ENCODE peak calls at places on chromosomes 11 and 22, in ten cellular contexts. One of them, this sample, is unnamed.

GRCh38 chr11:72671144-72672099 is 2.8 kb downstream of the PDE2A start:
- DNase-seq in GM23338: no peak
- DNase-seq in sigmoid colon: no peak
- DNase-seq in prostate gland: no peak
- DNase-seq in suprapubic skin: no peak
- DNase-seq in HCT116: no peak
- DNase-seq in breast epithelium: no peak
- DNase-seq in stomach: no peak
- DNase-seq in GM12878: no peak
- DNase-seq in HL-60: no peak
- DNase-seq in this sample: no peak

GRCh38 chr11:57964660-57965059 is 59.0 kb upstream of the OR9Q1 start:
- DNase-seq in GM23338: no peak
- DNase-seq in sigmoid colon: no peak
- DNase-seq in prostate gland: no peak
- DNase-seq in suprapubic skin: no peak
- DNase-seq in HCT116: no peak
- DNase-seq in breast epithelium: no peak
- DNase-seq in stomach: no peak
- DNase-seq in GM12878: no peak
- DNase-seq in HL-60: no peak
- DNase-seq in this sample: no peak

GRCh38 chr11:48107188-48107704 is 109.4 kb upstream of the OR4B1 start:
- DNase-seq in GM23338: no peak
- DNase-seq in sigmoid colon: no peak
- DNase-seq in prostate gland: no peak
- DNase-seq in suprapubic skin: no peak
- DNase-seq in HCT116: no peak
- DNase-seq in breast epithelium: no peak
- DNase-seq in stomach: no peak
- DNase-seq in GM12878: peak
- DNase-seq in HL-60: no peak
- DNase-seq in this sample: peak

GRCh38 chr11:35145249-35145648 is 6.3 kb downstream of the CD44 start:
- DNase-seq in GM23338: no peak
- DNase-seq in sigmoid colon: no peak
- DNase-seq in prostate gland: no peak
- DNase-seq in suprapubic skin: no peak
- DNase-seq in HCT116: no peak
- DNase-seq in breast epithelium: no peak
- DNase-seq in stomach: peak
- DNase-seq in GM12878: peak
- DNase-seq in HL-60: peak
- DNase-seq in this sample: no peak

GRCh38 chr22:22692707-22693530 is 48.5 kb downstream of the GGTLC2 start:
- DNase-seq in GM23338: peak
- DNase-seq in sigmoid colon: peak
- DNase-seq in prostate gland: peak
- DNase-seq in suprapubic skin: no peak
- DNase-seq in HCT116: no peak
- DNase-seq in breast epithelium: no peak
- DNase-seq in stomach: peak
- DNase-seq in GM12878: no peak
- DNase-seq in HL-60: peak
- DNase-seq in this sample: no peak

GRCh38 chr11:86035164-86035563 is 33.7 kb downstream of the PICALM start:
- DNase-seq in GM23338: peak
- DNase-seq in sigmoid colon: no peak
- DNase-seq in prostate gland: no peak
- DNase-seq in suprapubic skin: no peak
- DNase-seq in HCT116: no peak
- DNase-seq in breast epithelium: no peak
- DNase-seq in stomach: no peak
- DNase-seq in GM12878: no peak
- DNase-seq in HL-60: no peak
- DNase-seq in this sample: no peak

GRCh38 chr11:69603978-69604524 is 36.9 kb upstream of the CCND1 start:
- DNase-seq in GM23338: no peak
- DNase-seq in sigmoid colon: no peak
- DNase-seq in prostate gland: no peak
- DNase-seq in suprapubic skin: peak
- DNase-seq in HCT116: no peak
- DNase-seq in breast epithelium: no peak
- DNase-seq in stomach: no peak
- DNase-seq in GM12878: no peak
- DNase-seq in HL-60: no peak
- DNase-seq in this sample: no peak

GRCh38 chr11:75289919-75290318 is 49.3 kb downstream of the TPBGL start:
- DNase-seq in GM23338: no peak
- DNase-seq in sigmoid colon: no peak
- DNase-seq in prostate gland: no peak
- DNase-seq in suprapubic skin: no peak
- DNase-seq in HCT116: no peak
- DNase-seq in breast epithelium: no peak
- DNase-seq in stomach: no peak
- DNase-seq in GM12878: no peak
- DNase-seq in HL-60: no peak
- DNase-seq in this sample: no peak

GRCh38 chr11:60890696-60891095 is 15.7 kb downstream of the PRPF19 start:
- DNase-seq in GM23338: no peak
- DNase-seq in sigmoid colon: no peak
- DNase-seq in prostate gland: no peak
- DNase-seq in suprapubic skin: no peak
- DNase-seq in HCT116: no peak
- DNase-seq in breast epithelium: no peak
- DNase-seq in stomach: no peak
- DNase-seq in GM12878: no peak
- DNase-seq in HL-60: no peak
- DNase-seq in this sample: no peak

GRCh38 chr11:16846305-16846704 is 107.9 kb downstream of the C11orf58 start:
- DNase-seq in GM23338: no peak
- DNase-seq in sigmoid colon: no peak
- DNase-seq in prostate gland: no peak
- DNase-seq in suprapubic skin: no peak
- DNase-seq in HCT116: no peak
- DNase-seq in breast epithelium: no peak
- DNase-seq in stomach: no peak
- DNase-seq in GM12878: no peak
- DNase-seq in HL-60: no peak
- DNase-seq in this sample: no peak

GRCh38 chr22:39396156-39396796 is 3.3 kb upstream of the TAB1 start:
- DNase-seq in GM23338: no peak
- DNase-seq in sigmoid colon: no peak
- DNase-seq in prostate gland: no peak
- DNase-seq in suprapubic skin: no peak
- DNase-seq in HCT116: no peak
- DNase-seq in breast epithelium: no peak
- DNase-seq in stomach: no peak
- DNase-seq in GM12878: no peak
- DNase-seq in HL-60: no peak
- DNase-seq in this sample: no peak

GRCh38 chr11:71252782-71253730 is 679 bp upstream of the SHANK2 start:
- DNase-seq in GM23338: peak
- DNase-seq in sigmoid colon: no peak
- DNase-seq in prostate gland: peak
- DNase-seq in suprapubic skin: no peak
- DNase-seq in HCT116: peak
- DNase-seq in breast epithelium: no peak
- DNase-seq in stomach: peak
- DNase-seq in GM12878: no peak
- DNase-seq in HL-60: no peak
- DNase-seq in this sample: no peak

GRCh38 chr11:43833657-43834073 is 47.0 kb upstream of the ALKBH3 start:
- DNase-seq in GM23338: no peak
- DNase-seq in sigmoid colon: no peak
- DNase-seq in prostate gland: no peak
- DNase-seq in suprapubic skin: no peak
- DNase-seq in HCT116: no peak
- DNase-seq in breast epithelium: no peak
- DNase-seq in stomach: peak
- DNase-seq in GM12878: no peak
- DNase-seq in HL-60: no peak
- DNase-seq in this sample: no peak

GRCh38 chr11:35102267-35102666 is 36.7 kb upstream of the CD44 start:
- DNase-seq in GM23338: no peak
- DNase-seq in sigmoid colon: no peak
- DNase-seq in prostate gland: no peak
- DNase-seq in suprapubic skin: no peak
- DNase-seq in HCT116: no peak
- DNase-seq in breast epithelium: no peak
- DNase-seq in stomach: no peak
- DNase-seq in GM12878: no peak
- DNase-seq in HL-60: no peak
- DNase-seq in this sample: no peak

GRCh38 chr22:25407226-25407858 is 157.1 kb upstream of the GRK3 start:
- DNase-seq in GM23338: no peak
- DNase-seq in sigmoid colon: no peak
- DNase-seq in prostate gland: no peak
- DNase-seq in suprapubic skin: no peak
- DNase-seq in HCT116: no peak
- DNase-seq in breast epithelium: no peak
- DNase-seq in stomach: no peak
- DNase-seq in GM12878: no peak
- DNase-seq in HL-60: no peak
- DNase-seq in this sample: no peak

GRCh38 chr11:11987503-11988022 is 20.9 kb downstream of the DKK3 start:
- DNase-seq in GM23338: peak
- DNase-seq in sigmoid colon: no peak
- DNase-seq in prostate gland: no peak
- DNase-seq in suprapubic skin: no peak
- DNase-seq in HCT116: no peak
- DNase-seq in breast epithelium: no peak
- DNase-seq in stomach: peak
- DNase-seq in GM12878: no peak
- DNase-seq in HL-60: no peak
- DNase-seq in this sample: no peak

GRCh38 chr11:93498099-93499040 is 44.8 kb downstream of the SMCO4 start:
- DNase-seq in GM23338: peak
- DNase-seq in sigmoid colon: no peak
- DNase-seq in prostate gland: no peak
- DNase-seq in suprapubic skin: no peak
- DNase-seq in HCT116: no peak
- DNase-seq in breast epithelium: no peak
- DNase-seq in stomach: no peak
- DNase-seq in GM12878: no peak
- DNase-seq in HL-60: no peak
- DNase-seq in this sample: no peak

GRCh38 chr22:41826430-41827383 is 6.2 kb upstream of the SREBF2 start:
- DNase-seq in GM23338: no peak
- DNase-seq in sigmoid colon: no peak
- DNase-seq in prostate gland: no peak
- DNase-seq in suprapubic skin: no peak
- DNase-seq in HCT116: no peak
- DNase-seq in breast epithelium: no peak
- DNase-seq in stomach: no peak
- DNase-seq in GM12878: no peak
- DNase-seq in HL-60: no peak
- DNase-seq in this sample: no peak
- TF ChIP-seq POLR2AphosphoS5 in GM23338: no peak
- TF ChIP-seq POLR2AphosphoS5 in sigmoid colon: no peak
- TF ChIP-seq POLR2AphosphoS5 in prostate gland: no peak
- TF ChIP-seq POLR2AphosphoS5 in suprapubic skin: no peak
- TF ChIP-seq POLR2AphosphoS5 in HCT116: no peak
- TF ChIP-seq POLR2AphosphoS5 in breast epithelium: no peak
- TF ChIP-seq POLR2AphosphoS5 in stomach: no peak
- TF ChIP-seq POLR2AphosphoS5 in GM12878: no peak
- TF ChIP-seq POLR2AphosphoS5 in HL-60: no peak
- TF ChIP-seq POLR2AphosphoS5 in this sample: no peak

GRCh38 chr11:128516467-128516778 is 70.9 kb downstream of the ETS1 start:
- DNase-seq in GM23338: no peak
- DNase-seq in sigmoid colon: no peak
- DNase-seq in prostate gland: no peak
- DNase-seq in suprapubic skin: no peak
- DNase-seq in HCT116: no peak
- DNase-seq in breast epithelium: no peak
- DNase-seq in stomach: no peak
- DNase-seq in GM12878: no peak
- DNase-seq in HL-60: no peak
- DNase-seq in this sample: peak
- H3K4me3 ChIP-seq in GM23338: no peak
- H3K4me3 ChIP-seq in sigmoid colon: no peak
- H3K4me3 ChIP-seq in prostate gland: no peak
- H3K4me3 ChIP-seq in suprapubic skin: peak
- H3K4me3 ChIP-seq in HCT116: no peak
- H3K4me3 ChIP-seq in breast epithelium: peak
- H3K4me3 ChIP-seq in stomach: peak
- H3K4me3 ChIP-seq in GM12878: peak
- H3K4me3 ChIP-seq in HL-60: no peak
- H3K4me3 ChIP-seq in this sample: peak

GRCh38 chr11:2525941-2526807 is 81.4 kb downstream of the KCNQ1 start:
- DNase-seq in GM23338: no peak
- DNase-seq in sigmoid colon: peak
- DNase-seq in prostate gland: no peak
- DNase-seq in suprapubic skin: peak
- DNase-seq in HCT116: no peak
- DNase-seq in breast epithelium: no peak
- DNase-seq in stomach: peak
- DNase-seq in GM12878: no peak
- DNase-seq in HL-60: no peak
- DNase-seq in this sample: no peak

GRCh38 chr11:2525166-2525861 is 80.5 kb downstream of the KCNQ1 start:
- DNase-seq in GM23338: no peak
- DNase-seq in sigmoid colon: peak
- DNase-seq in prostate gland: no peak
- DNase-seq in suprapubic skin: peak
- DNase-seq in HCT116: no peak
- DNase-seq in breast epithelium: no peak
- DNase-seq in stomach: peak
- DNase-seq in GM12878: no peak
- DNase-seq in HL-60: no peak
- DNase-seq in this sample: no peak

GRCh38 chr11:2527621-2528291 is 82.9 kb downstream of the KCNQ1 start:
- DNase-seq in GM23338: no peak
- DNase-seq in sigmoid colon: peak
- DNase-seq in prostate gland: no peak
- DNase-seq in suprapubic skin: peak
- DNase-seq in HCT116: no peak
- DNase-seq in breast epithelium: no peak
- DNase-seq in stomach: no peak
- DNase-seq in GM12878: no peak
- DNase-seq in HL-60: no peak
- DNase-seq in this sample: no peak

GRCh38 chr11:2528301-2529050 is 83.7 kb downstream of the KCNQ1 start:
- DNase-seq in GM23338: no peak
- DNase-seq in sigmoid colon: no peak
- DNase-seq in prostate gland: no peak
- DNase-seq in suprapubic skin: peak
- DNase-seq in HCT116: no peak
- DNase-seq in breast epithelium: no peak
- DNase-seq in stomach: no peak
- DNase-seq in GM12878: no peak
- DNase-seq in HL-60: no peak
- DNase-seq in this sample: no peak

GRCh38 chr11:2526808-2527381 is 82.1 kb downstream of the KCNQ1 start:
- DNase-seq in GM23338: peak
- DNase-seq in sigmoid colon: peak
- DNase-seq in prostate gland: no peak
- DNase-seq in suprapubic skin: peak
- DNase-seq in HCT116: no peak
- DNase-seq in breast epithelium: no peak
- DNase-seq in stomach: peak
- DNase-seq in GM12878: no peak
- DNase-seq in HL-60: peak
- DNase-seq in this sample: no peak
- TF ChIP-seq CTCF in GM23338: peak
- TF ChIP-seq CTCF in sigmoid colon: no peak
- TF ChIP-seq CTCF in prostate gland: peak
- TF ChIP-seq CTCF in suprapubic skin: no peak
- TF ChIP-seq CTCF in HCT116: no peak
- TF ChIP-seq CTCF in breast epithelium: no peak
- TF ChIP-seq CTCF in stomach: peak
- TF ChIP-seq CTCF in GM12878: peak
- TF ChIP-seq CTCF in HL-60: no peak
- TF ChIP-seq CTCF in this sample: no peak

GRCh38 chr22:50250555-50251471 is at the start of gene HDAC10:
- DNase-seq in GM23338: peak
- DNase-seq in sigmoid colon: peak
- DNase-seq in prostate gland: peak
- DNase-seq in suprapubic skin: no peak
- DNase-seq in HCT116: no peak
- DNase-seq in breast epithelium: no peak
- DNase-seq in stomach: peak
- DNase-seq in GM12878: peak
- DNase-seq in HL-60: peak
- DNase-seq in this sample: no peak
- TF ChIP-seq POLR2AphosphoS5 in GM23338: peak
- TF ChIP-seq POLR2AphosphoS5 in sigmoid colon: no peak
- TF ChIP-seq POLR2AphosphoS5 in prostate gland: no peak
- TF ChIP-seq POLR2AphosphoS5 in suprapubic skin: no peak
- TF ChIP-seq POLR2AphosphoS5 in HCT116: peak
- TF ChIP-seq POLR2AphosphoS5 in breast epithelium: no peak
- TF ChIP-seq POLR2AphosphoS5 in stomach: peak
- TF ChIP-seq POLR2AphosphoS5 in GM12878: peak
- TF ChIP-seq POLR2AphosphoS5 in HL-60: peak
- TF ChIP-seq POLR2AphosphoS5 in this sample: no peak

This sample was measured in esophagus muscularis mucosa.